ENCODE peak calls at places on chromosomes 6 and 20, in eight cellular contexts. One of them, this sample, is unnamed.

GRCh38 chr20:53872561-53873248 is 197.7 kb downstream of the BCAS1 start:
- DNase-seq in testis: no peak
- DNase-seq in prostate gland: no peak
- DNase-seq in transverse colon: no peak
- DNase-seq in ovary: no peak
- DNase-seq in spleen: no peak
- DNase-seq in HCT116: no peak
- DNase-seq in stomach: no peak
- DNase-seq in this sample: no peak

GRCh38 chr6:34383651-34384304 is 8.7 kb downstream of the NUDT3 start:
- DNase-seq in HCT116: no peak
- DNase-seq in testis: no peak
- DNase-seq in stomach: no peak
- DNase-seq in spleen: no peak
- DNase-seq in prostate gland: no peak
- DNase-seq in transverse colon: no peak
- DNase-seq in ovary: no peak
- DNase-seq in this sample: no peak

GRCh38 chr6:148075352-148075751 is 267.3 kb upstream of the SASH1 start:
- DNase-seq in transverse colon: no peak
- DNase-seq in ovary: no peak
- DNase-seq in HCT116: no peak
- DNase-seq in spleen: no peak
- DNase-seq in prostate gland: no peak
- DNase-seq in stomach: no peak
- DNase-seq in testis: no peak
- DNase-seq in this sample: no peak

GRCh38 chr6:139882234-139882633 is 507.8 kb upstream of the CITED2 start:
- DNase-seq in ovary: no peak
- DNase-seq in testis: peak; percentile 33
- DNase-seq in transverse colon: no peak
- DNase-seq in HCT116: no peak
- DNase-seq in prostate gland: no peak
- DNase-seq in stomach: no peak
- DNase-seq in spleen: no peak
- DNase-seq in this sample: no peak

GRCh38 chr6:140970485-140970884 is 1162.2 kb upstream of the GJE1 start:
- DNase-seq in HCT116: no peak
- DNase-seq in spleen: no peak
- DNase-seq in testis: no peak
- DNase-seq in prostate gland: no peak
- DNase-seq in transverse colon: no peak
- DNase-seq in stomach: no peak
- DNase-seq in ovary: no peak
- DNase-seq in this sample: no peak

GRCh38 chr6:150202404-150202803 is 59.6 kb downstream of the PPP1R14C start:
- DNase-seq in HCT116: no peak
- DNase-seq in ovary: no peak
- DNase-seq in transverse colon: peak; percentile 70
- DNase-seq in stomach: peak; percentile 39
- DNase-seq in testis: no peak
- DNase-seq in spleen: peak; percentile 66
- DNase-seq in prostate gland: no peak
- DNase-seq in this sample: no peak

GRCh38 chr20:37758332-37758731 is 64.5 kb downstream of the CTNNBL1 start:
- DNase-seq in transverse colon: no peak
- DNase-seq in testis: no peak
- DNase-seq in spleen: no peak
- DNase-seq in stomach: no peak
- DNase-seq in HCT116: no peak
- DNase-seq in prostate gland: no peak
- DNase-seq in ovary: no peak
- DNase-seq in this sample: no peak

GRCh38 chr6:130466744-130467052 is 100.9 kb downstream of the TMEM200A start:
- DNase-seq in prostate gland: no peak
- DNase-seq in HCT116: no peak
- DNase-seq in spleen: no peak
- DNase-seq in transverse colon: no peak
- DNase-seq in stomach: no peak
- DNase-seq in testis: no peak
- DNase-seq in ovary: no peak
- DNase-seq in this sample: no peak

GRCh38 chr6:145798530-145798929 is 16.1 kb downstream of the FBXO30 start:
- DNase-seq in spleen: no peak
- DNase-seq in prostate gland: no peak
- DNase-seq in transverse colon: no peak
- DNase-seq in HCT116: no peak
- DNase-seq in ovary: no peak
- DNase-seq in stomach: no peak
- DNase-seq in testis: no peak
- DNase-seq in this sample: no peak

GRCh38 chr6:13362432-13362831 is 34.1 kb upstream of the TBC1D7 start:
- DNase-seq in stomach: no peak
- DNase-seq in HCT116: no peak
- DNase-seq in ovary: no peak
- DNase-seq in spleen: no peak
- DNase-seq in testis: no peak
- DNase-seq in prostate gland: no peak
- DNase-seq in transverse colon: no peak
- DNase-seq in this sample: no peak

GRCh38 chr6:130936933-130937332 is 109.7 kb downstream of the SMLR1 start:
- DNase-seq in ovary: no peak
- DNase-seq in prostate gland: no peak
- DNase-seq in testis: no peak
- DNase-seq in spleen: no peak
- DNase-seq in transverse colon: no peak
- DNase-seq in HCT116: no peak
- DNase-seq in stomach: no peak
- DNase-seq in this sample: no peak

GRCh38 chr6:8066108-8066507 is 1.9 kb upstream of the BLOC1S5 start:
- DNase-seq in prostate gland: no peak
- DNase-seq in ovary: no peak
- DNase-seq in testis: no peak
- DNase-seq in HCT116: no peak
- DNase-seq in spleen: no peak
- DNase-seq in transverse colon: no peak
- DNase-seq in stomach: no peak
- DNase-seq in this sample: no peak

GRCh38 chr20:24657211-24657610 is 187.8 kb downstream of the SYNDIG1 start:
- DNase-seq in spleen: no peak
- DNase-seq in prostate gland: peak; percentile 38
- DNase-seq in ovary: peak; percentile 45
- DNase-seq in transverse colon: no peak
- DNase-seq in HCT116: no peak
- DNase-seq in testis: peak; percentile 35
- DNase-seq in stomach: peak; percentile 72
- DNase-seq in this sample: no peak

GRCh38 chr6:72704979-72705378 is 83.1 kb downstream of the KCNQ5 start:
- DNase-seq in spleen: no peak
- DNase-seq in prostate gland: no peak
- DNase-seq in HCT116: no peak
- DNase-seq in transverse colon: no peak
- DNase-seq in stomach: no peak
- DNase-seq in testis: no peak
- DNase-seq in ovary: no peak
- DNase-seq in this sample: no peak

GRCh38 chr6:44265003-44265842 is at the start of gene NFKBIE:
- DNase-seq in prostate gland: peak; percentile 95
- DNase-seq in transverse colon: peak; percentile 96
- DNase-seq in ovary: peak; percentile 98
- DNase-seq in spleen: peak; percentile 96
- DNase-seq in testis: peak; percentile 98
- DNase-seq in HCT116: peak; percentile 68
- DNase-seq in stomach: peak; percentile 97
- DNase-seq in this sample: peak; percentile 89

GRCh38 chr6:149275621-149276020 is 41.9 kb upstream of the TAB2 start:
- DNase-seq in stomach: no peak
- DNase-seq in spleen: no peak
- DNase-seq in transverse colon: no peak
- DNase-seq in HCT116: no peak
- DNase-seq in testis: no peak
- DNase-seq in ovary: no peak
- DNase-seq in prostate gland: no peak
- DNase-seq in this sample: no peak

GRCh38 chr20:24473435-24473834 is 4.0 kb downstream of the SYNDIG1 start:
- DNase-seq in spleen: no peak
- DNase-seq in testis: no peak
- DNase-seq in transverse colon: no peak
- DNase-seq in prostate gland: no peak
- DNase-seq in stomach: no peak
- DNase-seq in HCT116: no peak
- DNase-seq in ovary: no peak
- DNase-seq in this sample: no peak

GRCh38 chr6:11632231-11632630 is 94.7 kb downstream of the TMEM170B start:
- DNase-seq in transverse colon: peak; percentile 55
- DNase-seq in prostate gland: no peak
- DNase-seq in HCT116: peak; percentile 24
- DNase-seq in spleen: no peak
- DNase-seq in stomach: peak; percentile 72
- DNase-seq in ovary: no peak
- DNase-seq in testis: no peak
- DNase-seq in this sample: no peak

GRCh38 chr6:4907602-4908001 is 96.2 kb downstream of the RPP40 start:
- DNase-seq in testis: no peak
- DNase-seq in stomach: no peak
- DNase-seq in HCT116: no peak
- DNase-seq in prostate gland: no peak
- DNase-seq in spleen: no peak
- DNase-seq in ovary: no peak
- DNase-seq in transverse colon: no peak
- DNase-seq in this sample: no peak

GRCh38 chr20:539848-540247 is 3.7 kb downstream of the CSNK2A1 start:
- DNase-seq in prostate gland: no peak
- DNase-seq in stomach: no peak
- DNase-seq in transverse colon: no peak
- DNase-seq in spleen: no peak
- DNase-seq in testis: peak; percentile 40
- DNase-seq in ovary: no peak
- DNase-seq in HCT116: no peak
- DNase-seq in this sample: no peak
- H3K4me1 ChIP-seq in prostate gland: peaks cover 14% of the 10 kb centered on the region
- H3K4me1 ChIP-seq in stomach: peaks cover 88% of the 10 kb centered on the region
- H3K4me1 ChIP-seq in transverse colon: peaks cover 79% of the 10 kb centered on the region
- H3K4me1 ChIP-seq in spleen: peaks cover 85% of the 10 kb centered on the region
- H3K4me1 ChIP-seq in testis: peaks cover 40% of the 10 kb centered on the region
- H3K4me1 ChIP-seq in ovary: peaks cover 11% of the 10 kb centered on the region
- H3K4me1 ChIP-seq in HCT116: peaks cover 61% of the 10 kb centered on the region
- H3K4me1 ChIP-seq in this sample: peaks cover 57% of the 10 kb centered on the region

DNA sequence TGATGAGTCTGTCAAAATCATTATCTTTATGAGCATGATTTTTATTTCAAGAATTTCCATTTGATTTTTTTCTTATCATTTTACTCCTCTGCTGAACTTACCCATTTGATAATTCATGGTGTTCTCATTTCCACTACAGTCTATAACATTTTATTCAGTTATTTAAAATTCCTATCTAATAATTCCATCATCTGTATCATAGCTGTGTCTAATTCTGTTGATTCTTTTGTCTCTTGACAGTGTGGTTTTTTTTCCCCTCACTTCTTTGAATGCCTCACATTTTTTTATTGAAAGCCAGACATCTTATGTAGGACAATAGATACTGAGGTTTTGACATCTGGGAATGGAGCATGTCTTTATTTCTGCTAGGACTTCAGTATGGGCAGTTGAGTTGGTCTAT is 16.5 kb upstream of the APCDD1L start:
- DNase-seq in prostate gland: no peak
- DNase-seq in HCT116: no peak
- DNase-seq in stomach: no peak
- DNase-seq in spleen: no peak
- DNase-seq in testis: no peak
- DNase-seq in ovary: no peak
- DNase-seq in transverse colon: no peak
- DNase-seq in this sample: no peak
- H3K9me3 ChIP-seq in prostate gland: no peaks in the 10 kb centered on the region
- H3K9me3 ChIP-seq in HCT116: peaks cover 13% of the 10 kb centered on the region
- H3K9me3 ChIP-seq in stomach: peaks cover 34% of the 10 kb centered on the region
- H3K9me3 ChIP-seq in spleen: peaks cover 22% of the 10 kb centered on the region
- H3K9me3 ChIP-seq in testis: no peaks in the 10 kb centered on the region
- H3K9me3 ChIP-seq in ovary: no peaks in the 10 kb centered on the region
- H3K9me3 ChIP-seq in transverse colon: peaks cover 23% of the 10 kb centered on the region
- H3K9me3 ChIP-seq in this sample: peaks cover under 1% of the 10 kb centered on the region

DNA sequence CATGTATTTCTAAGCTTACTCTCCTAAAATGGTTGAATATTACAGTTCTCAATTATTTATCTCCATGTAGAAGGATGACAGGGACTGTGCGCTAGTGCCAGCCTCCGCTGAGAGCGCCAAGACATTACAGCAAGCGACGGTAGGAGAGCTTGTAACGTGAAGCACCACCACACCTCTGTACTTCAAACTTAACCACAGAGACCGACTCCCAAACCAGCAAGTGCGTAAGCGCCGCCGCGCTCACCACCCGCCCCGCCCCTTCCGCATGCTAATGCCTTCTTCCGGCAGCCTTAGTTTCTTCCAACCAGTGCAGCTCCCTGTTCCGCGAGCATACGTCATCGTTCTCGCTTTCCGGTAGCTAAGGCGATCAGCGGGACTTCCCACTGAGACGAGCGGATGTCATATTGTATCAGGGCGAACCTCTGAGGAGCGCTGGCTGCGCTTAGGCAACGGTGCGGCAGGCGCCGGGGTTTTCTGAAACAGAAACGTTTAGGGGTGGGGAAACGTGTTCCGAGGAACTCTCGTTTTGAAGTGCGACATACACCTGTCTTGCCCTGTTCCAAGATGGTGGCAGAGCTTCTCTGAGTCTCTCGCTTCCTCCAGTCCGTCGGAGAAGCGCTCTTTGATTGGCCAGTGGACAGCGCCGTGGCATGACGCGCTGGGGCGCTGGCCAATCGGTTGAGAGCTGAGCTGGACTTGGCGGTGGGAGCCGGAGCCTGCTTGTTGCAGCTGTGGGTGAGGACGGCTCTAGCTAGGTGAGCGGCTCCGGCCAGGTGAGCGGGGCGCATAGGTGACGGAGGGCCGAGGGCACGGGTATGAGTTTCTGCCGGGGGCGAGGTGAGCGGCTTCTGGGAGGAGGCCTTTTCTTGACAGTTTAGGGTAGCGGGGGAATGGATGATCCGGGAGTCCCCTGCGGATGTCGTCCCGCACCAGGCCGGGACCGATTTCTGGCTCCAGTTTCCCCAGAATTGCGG is at the start of gene SEC23B:
- DNase-seq in HCT116: peak; percentile 97
- DNase-seq in prostate gland: peak; percentile 97
- DNase-seq in transverse colon: peak; percentile 99
- DNase-seq in testis: peak; percentile 98
- DNase-seq in stomach: peak; percentile 99
- DNase-seq in spleen: peak; percentile 99
- DNase-seq in ovary: peak; percentile 93
- DNase-seq in this sample: peak; percentile 96
- TF ChIP-seq POLR2A in HCT116: peak; percentile 93
- TF ChIP-seq POLR2A in prostate gland: peak; percentile 73
- TF ChIP-seq POLR2A in transverse colon: peak; percentile 87
- TF ChIP-seq POLR2A in testis: peak; percentile 66
- TF ChIP-seq POLR2A in stomach: no peak
- TF ChIP-seq POLR2A in spleen: peak; percentile 77
- TF ChIP-seq POLR2A in ovary: peak; percentile 91
- TF ChIP-seq POLR2A in this sample: peak; percentile 77

DNA sequence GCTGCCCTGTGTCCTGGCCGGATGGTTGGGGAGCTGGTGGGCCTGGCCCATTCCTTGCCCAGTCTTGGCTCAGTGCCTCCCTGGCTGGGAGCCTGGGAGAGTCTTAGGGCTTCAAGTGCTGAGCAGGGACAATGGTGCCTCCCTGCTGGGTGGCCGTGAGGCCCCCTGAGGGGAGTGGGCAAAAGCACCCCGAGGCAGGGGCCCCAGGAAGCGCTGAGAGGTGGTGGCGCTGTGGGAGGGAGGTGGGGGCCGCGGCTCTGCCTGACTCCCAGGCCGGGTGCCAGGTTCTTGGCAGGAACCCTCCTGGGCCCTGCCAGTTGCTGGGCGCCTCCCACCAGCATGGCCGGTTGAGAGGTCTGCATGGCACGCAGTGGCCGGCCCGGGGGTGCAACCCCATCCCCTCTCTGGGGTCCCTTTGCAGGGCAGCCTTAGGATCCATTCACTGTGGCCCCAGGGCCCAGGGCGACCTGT is 9.3 kb upstream of the RPS21 start:
- DNase-seq in stomach: peak; percentile 62
- DNase-seq in HCT116: no peak
- DNase-seq in ovary: no peak
- DNase-seq in prostate gland: no peak
- DNase-seq in transverse colon: no peak
- DNase-seq in spleen: no peak
- DNase-seq in testis: peak; percentile 74
- DNase-seq in this sample: no peak
- H3K4me1 ChIP-seq in stomach: peaks cover 65% of the 10 kb centered on the region
- H3K4me1 ChIP-seq in HCT116: peaks cover 56% of the 10 kb centered on the region
- H3K4me1 ChIP-seq in ovary: peaks cover 20% of the 10 kb centered on the region
- H3K4me1 ChIP-seq in prostate gland: peaks cover 21% of the 10 kb centered on the region
- H3K4me1 ChIP-seq in transverse colon: peaks cover 44% of the 10 kb centered on the region
- H3K4me1 ChIP-seq in spleen: peaks cover 4% of the 10 kb centered on the region
- H3K4me1 ChIP-seq in testis: peaks cover 68% of the 10 kb centered on the region
- H3K4me1 ChIP-seq in this sample: peaks cover 7% of the 10 kb centered on the region